ENCODE peak calls at places on chromosome X, in six cellular contexts. L, T, F, R, N and C are unnamed samples.

GRCh38 chrX:66014560-66014959 is 25.3 kb downstream of the VSIG4 start:
- DNase-seq in N (no peak), L (no peak), F (no peak), R (no peak), T (no peak), C (no peak)

GRCh38 chrX:139382529-139382928 is 148.0 kb upstream of the F9 start:
- DNase-seq in T (no peak), L (no peak), F (no peak), N (no peak), R (no peak), C (no peak)

GRCh38 chrX:38484607-38485498 is 76.5 kb upstream of the TSPAN7 start:
- DNase-seq in F (no peak), N (no peak), R (no peak), T (no peak), L (no peak), C (no peak)

GRCh38 chrX:15050395-15050794 is 177.2 kb downstream of the MOSPD2 start:
- DNase-seq in T (no peak), N (no peak), L (no peak), F (no peak), R (no peak), C (no peak)

GRCh38 chrX:16664626-16665025 is 14.7 kb downstream of the S100G start:
- DNase-seq in N (no peak), R (no peak), F (no peak), L (no peak), T (no peak), C (no peak)

GRCh38 chrX:132490086-132490419 is 1.2 kb upstream of the MBNL3 start:
- DNase-seq in L (no peak), F (no peak), T (no peak), R (no peak), N (no peak), C (no peak)

GRCh38 chrX:103360916-103361315 is 4.6 kb downstream of the TCEAL9 start:
- DNase-seq in N (no peak), F (no peak), L (no peak), R (no peak), T (no peak), C (no peak)

GRCh38 chrX:71168134-71168533 is 23.5 kb downstream of the NLGN3 start:
- DNase-seq in T (no peak), F (no peak), R (no peak), L (no peak), N (no peak), C (no peak)

GRCh38 chrX:54452920-54453319 is 12.7 kb downstream of the TSR2 start:
- DNase-seq in F (peak), T (no peak), L (no peak), R (no peak), N (no peak), C (peak)

GRCh38 chrX:54811301-54811885 is 3.8 kb downstream of the MAGED2 start:
- DNase-seq in N (no peak), L (no peak), F (no peak), T (no peak), R (no peak), C (no peak)

GRCh38 chrX:110042521-110042920 is 39.6 kb downstream of the TMEM164 start:
- DNase-seq in T (no peak), F (no peak), L (no peak), N (no peak), R (no peak), C (no peak)

GRCh38 chrX:3166670-3167455 is 125.6 kb downstream of the ARSF start:
- DNase-seq in T (no peak), F (no peak), R (no peak), L (no peak), N (no peak), C (peak)

GRCh38 chrX:74382613-74383012 is 38.7 kb upstream of the SLC16A2 start:
- DNase-seq in L (peak), R (peak), T (peak), F (peak), N (peak), C (peak)

GRCh38 chrX:120315776-120316175 is 4.5 kb upstream of the TMEM255A start:
- DNase-seq in T (no peak), L (no peak), F (no peak), R (peak), N (no peak), C (no peak)

GRCh38 chrX:56783996-56784620 is 55.1 kb downstream of the NBDY start:
- DNase-seq in R (no peak), T (no peak), F (no peak), N (no peak), L (no peak), C (no peak)

GRCh38 chrX:110218591-110218990 is 99.3 kb downstream of the AMMECR1 start:
- DNase-seq in N (no peak), T (no peak), R (no peak), L (no peak), F (peak), C (peak)

GRCh38 chrX:110167952-110168451 is 149.9 kb downstream of the AMMECR1 start:
- DNase-seq in N (no peak), L (no peak), T (no peak), R (peak), F (peak), C (no peak)

GRCh38 chrX:39772057-39772832 is 325.5 kb downstream of the BCOR start:
- DNase-seq in T (no peak), F (no peak), R (no peak), N (no peak), L (no peak), C (peak)

GRCh38 chrX:153773741-153774575 is 6.9 kb upstream of the SRPK3 start:
- DNase-seq in R (no peak), T (no peak), L (no peak), N (no peak), F (no peak), C (no peak)

GRCh38 chrX:39750798-39751197 is 347.0 kb downstream of the BCOR start:
- DNase-seq in N (no peak), T (no peak), R (no peak), F (no peak), L (no peak), C (no peak)

GRCh38 chrX:57596109-57596870 is 4.5 kb downstream of the ZXDB start:
- DNase-seq in R (no peak), L (no peak), T (no peak), F (no peak), N (no peak), C (no peak)

GRCh38 chrX:6718766-6719165 is 183.8 kb upstream of the VCX3A start:
- DNase-seq in F (no peak), L (no peak), T (no peak), R (no peak), N (no peak), C (no peak)

GRCh38 chrX:39984191-39984956 is 113.4 kb downstream of the BCOR start:
- DNase-seq in R (no peak), L (no peak), N (no peak), F (peak), T (no peak), C (peak)

GRCh38 chrX:47571215-47571614 is 10.2 kb downstream of the ARAF start:
- DNase-seq in R (no peak), F (no peak), N (no peak), L (no peak), T (no peak), C (no peak)

GRCh38 chrX:17414839-17415238 is 39.8 kb downstream of the NHS start:
- DNase-seq in R (no peak), T (no peak), L (no peak), N (no peak), F (no peak), C (no peak)

GRCh38 chrX:132292753-132293152 is 73.5 kb upstream of the RAP2C start:
- DNase-seq in F (peak), N (no peak), L (no peak), T (peak), R (peak), C (peak)

GRCh38 chrX:153530411-153531145 is 13.1 kb downstream of the ATP2B3 start:
- DNase-seq in L (no peak), F (no peak), T (no peak), R (no peak), N (no peak), C (no peak)

GRCh38 chrX:19121898-19122640 is at the start of gene ADGRG2:
- DNase-seq in T (peak), L (no peak), F (peak), N (no peak), R (no peak), C (peak)

GRCh38 chrX:7574325-7574724 is 268.6 kb upstream of the VCX start:
- DNase-seq in T (no peak), N (no peak), L (no peak), F (no peak), R (no peak), C (peak)

GRCh38 chrX:1466971-1467561 is 14.4 kb upstream of the ASMTL start:
- DNase-seq in R (no peak), N (no peak), F (no peak), T (no peak), L (peak), C (no peak)

GRCh38 chrX:110082156-110082555 is 79.2 kb downstream of the TMEM164 start:
- DNase-seq in L (no peak), N (no peak), F (peak), R (no peak), T (peak), C (peak)

GRCh38 chrX:8868906-8869305 is 67.7 kb upstream of the FAM9A start:
- DNase-seq in F (peak), N (no peak), L (no peak), T (no peak), R (no peak), C (peak)
- TF ChIP-seq CTCF in F (peak), N (peak), L (no peak), T (peak), R (peak), C (peak)

DNA sequence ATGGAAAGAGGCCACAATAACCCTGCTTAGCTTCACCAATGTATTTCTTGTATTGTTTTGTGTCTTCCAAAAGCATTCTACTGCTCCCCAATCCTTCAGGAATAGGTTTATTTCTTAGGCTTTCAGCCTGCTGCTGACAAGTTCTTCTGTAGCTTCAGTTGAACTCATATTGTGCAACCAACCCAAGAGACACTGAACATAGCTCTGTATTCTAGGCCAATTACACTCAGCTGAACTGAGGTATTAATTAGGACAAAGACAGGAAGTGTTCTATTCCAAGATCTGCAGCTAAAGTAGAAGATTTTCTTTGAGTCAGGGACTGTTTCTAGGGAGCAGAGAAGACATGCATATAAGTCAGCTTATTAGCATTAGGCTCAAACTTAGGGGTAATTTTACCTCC is 151.8 kb downstream of the LHFPL1 start:
- DNase-seq in F (peak), N (no peak), T (no peak), L (no peak), R (no peak), C (no peak)
- H3K4me3 ChIP-seq in F (no peak), N (no peak), T (no peak), L (no peak), R (no peak), C (no peak)

GRCh38 chrX:150536455-150537116 is 31.8 kb upstream of the MTM1 start:
- DNase-seq in R (no peak), L (no peak), F (no peak), T (no peak), N (no peak), C (no peak)
- TF ChIP-seq CTCF in R (peak), L (no peak), F (no peak), T (no peak), N (no peak), C (peak)

GRCh38 chrX:85375333-85375738 is 4.1 kb downstream of the POF1B start:
- DNase-seq in N (no peak), F (no peak), R (no peak), T (no peak), L (no peak), C (no peak)
- H3K4me3 ChIP-seq in N (no peak), F (no peak), R (no peak), T (no peak), L (no peak), C (no peak)

DNA sequence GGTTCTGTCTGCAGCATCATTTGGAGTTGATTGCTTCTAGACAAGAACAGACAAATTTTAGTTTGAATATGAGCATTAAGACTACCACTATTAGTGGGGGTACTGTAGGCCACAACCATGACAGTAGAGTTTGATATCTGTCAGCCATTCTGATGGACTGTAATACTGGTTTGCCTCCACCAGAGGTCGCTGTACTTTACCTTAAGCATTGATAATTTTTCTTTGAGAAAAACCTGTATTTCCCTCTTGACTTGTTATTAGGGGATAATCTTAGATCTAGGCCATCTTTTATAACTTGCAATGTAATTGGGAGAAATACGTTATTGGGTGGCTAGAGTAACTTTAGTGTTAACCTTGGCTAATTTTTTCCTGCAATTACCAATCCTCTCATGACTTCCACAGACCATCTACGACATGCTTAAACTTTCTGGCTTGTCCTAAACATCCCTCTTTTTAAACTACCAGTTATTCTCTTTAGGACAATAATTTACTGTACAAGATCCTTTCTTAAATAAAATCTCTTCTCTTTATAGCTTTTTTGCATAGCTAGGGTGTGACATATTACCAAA is 562.4 kb downstream of the MAGEB5 start:
- DNase-seq in N (no peak), T (no peak), R (no peak), F (no peak), L (no peak), C (peak)
- TF ChIP-seq CTCF in N (peak), T (peak), R (peak), F (no peak), L (no peak), C (no peak)

DNA sequence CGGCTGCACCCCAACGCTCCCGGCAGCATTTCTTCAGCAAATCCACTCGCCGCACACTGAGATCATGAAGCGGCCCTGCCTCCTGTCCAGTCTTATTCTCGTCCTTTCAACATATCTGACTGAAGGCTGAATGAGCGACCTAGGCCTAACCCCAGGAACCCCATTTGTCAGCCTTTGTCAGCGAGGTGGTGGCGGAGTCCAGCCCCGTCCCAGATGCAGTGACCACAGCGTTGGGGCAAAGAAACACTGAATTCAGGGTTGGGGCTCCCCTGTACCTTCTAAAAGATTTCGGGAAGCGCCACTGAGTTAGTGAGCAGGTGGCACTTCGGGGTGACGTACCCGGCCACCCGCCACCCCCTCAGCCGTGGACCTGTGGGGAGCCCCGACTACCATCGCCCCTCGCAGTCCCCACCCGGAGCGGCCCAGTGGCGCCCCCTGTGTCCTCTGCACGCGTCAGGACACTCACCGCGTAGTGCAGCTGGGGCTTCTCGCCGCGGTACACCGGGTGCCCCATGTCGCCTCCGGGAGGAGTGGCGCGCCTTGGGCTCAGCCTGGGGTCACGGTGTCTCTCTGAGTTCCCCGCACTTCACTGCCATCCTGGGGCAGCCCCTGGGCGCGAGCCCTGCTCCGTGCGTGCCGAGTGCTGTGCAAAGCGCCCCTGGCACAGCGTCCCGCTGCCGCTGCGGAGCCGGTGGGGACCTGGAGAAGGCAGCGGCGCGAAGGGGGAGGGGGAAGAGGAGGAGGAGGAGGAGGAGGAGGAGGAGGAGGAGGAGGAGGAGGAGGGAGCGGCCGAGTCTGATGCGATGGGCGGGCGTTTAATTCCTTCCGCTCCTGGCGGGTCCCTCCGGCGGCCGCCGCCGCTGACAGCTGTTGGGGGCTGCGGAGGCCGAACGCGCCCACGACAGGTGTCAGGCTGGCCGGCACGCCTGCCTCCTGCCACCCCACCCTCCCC is 134.1 kb downstream of the AMELX start:
- DNase-seq in N (no peak), L (peak), R (no peak), T (no peak), F (no peak), C (no peak)
- H3K4me3 ChIP-seq in N (peak), L (peak), R (no peak), T (peak), F (peak), C (peak)